ENCODE peak calls at places on chromosome 10, in five cellular contexts. M, V, Y, O and B are unnamed samples.

GRCh38 chr10:77012811-77013500 is 624.7 kb downstream of the KCNMA1 start:
- DNase-seq in M (no peak), V (no peak), Y (no peak), O (no peak), B (no peak)

GRCh38 chr10:48931188-48931587 is 8.5 kb downstream of the LRRC18 start:
- DNase-seq in M (no peak), V (no peak), Y (no peak), O (no peak), B (no peak)

GRCh38 chr10:132889091-132889490 is 53.3 kb downstream of the CFAP46 start:
- DNase-seq in M (no peak), V (no peak), Y (no peak), O (no peak), B (no peak)

GRCh38 chr10:49534670-49535381 is 4.1 kb downstream of the ERCC6 start:
- DNase-seq in M (no peak), V (peak), Y (no peak), O (peak), B (no peak)

GRCh38 chr10:77493851-77494788 is 143.5 kb downstream of the KCNMA1 start:
- DNase-seq in M (no peak), V (peak), Y (no peak), O (peak), B (no peak)

GRCh38 chr10:99977916-99978315 is 31.8 kb downstream of the DNMBP start:
- DNase-seq in M (no peak), V (peak), Y (no peak), O (no peak), B (no peak)

GRCh38 chr10:115844592-115844991 is 428.4 kb downstream of the GFRA1 start:
- DNase-seq in M (no peak), V (peak), Y (no peak), O (no peak), B (no peak)

GRCh38 chr10:75245354-75246001 is 9.7 kb upstream of the COMTD1 start:
- DNase-seq in M (no peak), V (no peak), Y (no peak), O (no peak), B (no peak)

GRCh38 chr10:32376780-32377179 is 29.8 kb upstream of the EPC1 start:
- DNase-seq in M (no peak), V (no peak), Y (no peak), O (no peak), B (no peak)

GRCh38 chr10:122738031-122738430 is 38.4 kb upstream of the C10orf120 start:
- DNase-seq in M (no peak), V (no peak), Y (no peak), O (no peak), B (no peak)

GRCh38 chr10:93475227-93475626 is 6.9 kb downstream of the MYOF start:
- DNase-seq in M (no peak), V (no peak), Y (no peak), O (no peak), B (no peak)

GRCh38 chr10:119654540-119654939 is 3.4 kb downstream of the BAG3 start:
- DNase-seq in M (no peak), V (no peak), Y (no peak), O (no peak), B (no peak)

GRCh38 chr10:44984671-44985101 is 6.1 kb upstream of the DEPP1 start:
- DNase-seq in M (no peak), V (no peak), Y (no peak), O (no peak), B (no peak)

GRCh38 chr10:18400911-18401260 is 250.5 kb downstream of the NSUN6 start:
- DNase-seq in M (no peak), V (no peak), Y (no peak), O (no peak), B (no peak)

GRCh38 chr10:127694580-127695193 is 42.3 kb upstream of the FOXI2 start:
- DNase-seq in M (no peak), V (no peak), Y (no peak), O (no peak), B (no peak)

GRCh38 chr10:30591249-30591670 is 38.3 kb downstream of the LYZL2 start:
- DNase-seq in M (peak), V (peak), Y (no peak), O (peak), B (peak)

GRCh38 chr10:25174461-25175230 is at the start of gene GPR158:
- DNase-seq in M (peak), V (peak), Y (no peak), O (peak), B (peak)

GRCh38 chr10:31830887-31831286 is 97.7 kb downstream of the ARHGAP12 start:
- DNase-seq in M (no peak), V (peak), Y (no peak), O (peak), B (no peak)

GRCh38 chr10:30825495-30825894 is 195.9 kb upstream of the LYZL2 start:
- DNase-seq in M (no peak), V (no peak), Y (no peak), O (no peak), B (no peak)

GRCh38 chr10:96360331-96360730 is 1.5 kb upstream of the OPALIN start:
- DNase-seq in M (no peak), V (no peak), Y (no peak), O (no peak), B (no peak)

GRCh38 chr10:4708123-4708759 is 117.8 kb upstream of the AKR1E2 start:
- DNase-seq in M (no peak), V (no peak), Y (no peak), O (no peak), B (no peak)

GRCh38 chr10:99431190-99431549 is 746 bp upstream of the GOT1 start:
- DNase-seq in M (peak), V (peak), Y (no peak), O (peak), B (no peak)

GRCh38 chr10:26755443-26755903 is 58.0 kb downstream of the PDSS1 start:
- DNase-seq in M (no peak), V (peak), Y (no peak), O (peak), B (no peak)

GRCh38 chr10:10138685-10139084 is 879.0 kb upstream of the CELF2 start:
- DNase-seq in M (no peak), V (no peak), Y (no peak), O (no peak), B (no peak)

GRCh38 chr10:56623064-56623463 is 262.0 kb upstream of the ZWINT start:
- DNase-seq in M (no peak), V (no peak), Y (no peak), O (no peak), B (no peak)

GRCh38 chr10:97407211-97407951 is 6.2 kb upstream of the RRP12 start:
- DNase-seq in M (peak), V (peak), Y (no peak), O (peak), B (peak)

GRCh38 chr10:113585949-113586348 is 33.1 kb downstream of the HABP2 start:
- DNase-seq in M (no peak), V (no peak), Y (no peak), O (no peak), B (no peak)

GRCh38 chr10:25170627-25171026 is 4.2 kb upstream of the GPR158 start:
- DNase-seq in M (no peak), V (no peak), Y (no peak), O (no peak), B (no peak)

GRCh38 chr10:18397886-18398285 is 253.5 kb downstream of the NSUN6 start:
- DNase-seq in M (no peak), V (no peak), Y (no peak), O (no peak), B (no peak)